ENCODE peak calls at places on chromosomes 5 and 9, in eight cellular contexts. D, T, E, X, R, Y, U and M are unnamed samples.

GRCh38 chr9:131491001-131491710 is 11.6 kb upstream of the POMT1 start:
- DNase-seq in U (no peak), Y (no peak), T (no peak), D (no peak), X (no peak), R (no peak), E (no peak), M (no peak)

GRCh38 chr5:76942581-76942980 is 10.3 kb upstream of the CRHBP start:
- DNase-seq in Y (no peak), D (no peak), E (no peak), R (no peak), X (no peak), T (no peak), U (peak; percentile 63), M (no peak)

GRCh38 chr5:171647043-171647899 is 138.3 kb upstream of the SMIM23 start:
- DNase-seq in R (no peak), T (no peak), U (peak; percentile 28), Y (peak; percentile 48), X (no peak), D (peak; percentile 25), E (peak; percentile 77), M (no peak)

GRCh38 chr9:95116002-95116819 is 201.3 kb downstream of the FANCC start:
- DNase-seq in E (peak; percentile 48), Y (no peak), X (no peak), R (no peak), T (no peak), U (no peak), D (no peak), M (no peak)

GRCh38 chr9:87812375-87813118 is 70.1 kb upstream of the SPATA31E1 start:
- DNase-seq in E (no peak), R (no peak), X (no peak), D (peak; percentile 32), T (peak; percentile 31), U (peak; percentile 56), Y (no peak), M (no peak)

GRCh38 chr5:119398713-119399492 is 43.1 kb downstream of the TNFAIP8 start:
- DNase-seq in E (no peak), R (no peak), T (no peak), Y (no peak), U (peak; percentile 99), X (no peak), D (no peak), M (no peak)

GRCh38 chr5:10338996-10339903 is 14.2 kb upstream of the MARCHF6 start:
- DNase-seq in X (no peak), U (no peak), R (no peak), D (peak; percentile 55), T (no peak), Y (no peak), E (no peak), M (no peak)

GRCh38 chr5:143218563-143219170 is 184.8 kb downstream of the NR3C1 start:
- DNase-seq in E (no peak), Y (no peak), R (no peak), X (no peak), T (no peak), D (no peak), U (no peak), M (no peak)

GRCh38 chr9:92504881-92505280 is 22.6 kb upstream of the ASPN start:
- DNase-seq in T (no peak), Y (no peak), X (no peak), R (no peak), D (no peak), E (no peak), U (peak; percentile 14), M (no peak)

GRCh38 chr9:36905101-36906066 is 128.7 kb downstream of the PAX5 start:
- DNase-seq in D (no peak), T (no peak), R (no peak), U (no peak), E (no peak), X (no peak), Y (no peak), M (no peak)

GRCh38 chr5:34717426-34718327 is 61.5 kb downstream of the RAI14 start:
- DNase-seq in Y (no peak), R (no peak), T (no peak), E (peak; percentile 97), X (no peak), U (peak; percentile 89), D (no peak), M (no peak)

GRCh38 chr5:173204185-173204979 is 30.6 kb downstream of the NKX2-5 start:
- DNase-seq in D (no peak), U (no peak), E (peak; percentile 34), X (no peak), T (no peak), R (no peak), Y (peak; percentile 21), M (no peak)

GRCh38 chr5:172950176-172950965 is 8.9 kb upstream of the RPL26L1 start:
- DNase-seq in T (no peak), D (no peak), R (no peak), E (no peak), U (no peak), X (no peak), Y (no peak), M (no peak)

GRCh38 chr9:37983381-37984067 is 79.6 kb upstream of the SLC25A51 start:
- DNase-seq in R (no peak), Y (no peak), T (no peak), X (no peak), E (no peak), U (no peak), D (no peak), M (no peak)

GRCh38 chr5:170057311-170057710 is 48.4 kb upstream of the FOXI1 start:
- DNase-seq in D (no peak), E (no peak), X (no peak), T (no peak), U (no peak), R (no peak), Y (no peak), M (no peak)

GRCh38 chr9:24245988-24246387 is 299.7 kb downstream of the IZUMO3 start:
- DNase-seq in T (no peak), D (no peak), U (no peak), X (no peak), E (peak; percentile 7), R (no peak), Y (peak; percentile 1), M (no peak)

GRCh38 chr5:126009566-126009965 is 413.6 kb upstream of the GRAMD2B start:
- DNase-seq in D (no peak), Y (no peak), T (no peak), E (no peak), R (no peak), U (no peak), X (no peak), M (no peak)

GRCh38 chr5:14464661-14465060 is 116.9 kb upstream of the OTULINL start:
- DNase-seq in X (no peak), E (no peak), T (no peak), D (no peak), R (no peak), U (no peak), Y (no peak), M (no peak)

GRCh38 chr9:118059520-118060278 is 355.5 kb downstream of the TLR4 start:
- DNase-seq in D (no peak), R (peak; percentile 22), Y (no peak), X (no peak), T (no peak), U (no peak), E (no peak), M (no peak)

GRCh38 chr5:121221483-121221882 is 630.2 kb upstream of the FTMT start:
- DNase-seq in E (no peak), D (no peak), T (no peak), Y (no peak), U (no peak), X (no peak), R (no peak), M (no peak)

GRCh38 chr9:111726949-111727348 is 65.5 kb downstream of the GNG10 start:
- DNase-seq in D (no peak), R (no peak), U (no peak), Y (no peak), E (no peak), X (no peak), T (no peak), M (no peak)

GRCh38 chr9:135065804-135066203 is 21.7 kb upstream of the OLFM1 start:
- DNase-seq in U (no peak), Y (no peak), E (no peak), D (no peak), X (no peak), T (no peak), R (no peak), M (no peak)

GRCh38 chr5:165502893-165503696 is 1997.7 kb downstream of the MAT2B start:
- DNase-seq in U (no peak), D (no peak), Y (no peak), T (no peak), E (no peak), X (no peak), R (no peak), M (no peak)

GRCh38 chr9:16824545-16825041 is 45.9 kb downstream of the BNC2 start:
- DNase-seq in D (no peak), X (no peak), U (no peak), R (no peak), T (no peak), E (peak; percentile 31), Y (no peak), M (no peak)

GRCh38 chr5:74643160-74643562 is 2.6 kb upstream of the ENC1 start:
- DNase-seq in E (peak; percentile 93), D (no peak), T (no peak), X (no peak), U (peak; percentile 87), R (no peak), Y (peak; percentile 48), M (no peak)

GRCh38 chr9:95750725-95751644 is 124.5 kb upstream of the ERCC6L2 start:
- DNase-seq in D (no peak), Y (no peak), U (no peak), R (no peak), X (no peak), E (no peak), T (no peak), M (no peak)

GRCh38 chr5:135307143-135307903 is 91.7 kb downstream of the MACROH2A1 start:
- DNase-seq in D (no peak), T (no peak), U (no peak), R (no peak), X (no peak), E (peak; percentile 6), Y (no peak), M (no peak)